ENCODE peak calls at places on chromosome 9, in eight cellular contexts. D is K562; H is kidney; J is CD4-positive, alpha-beta T cell; B is NB4; Z is body of pancreas; A is PC-3; X is cardiac fibroblast. I is an unnamed sample.

GRCh38 chr9:31908158-31908890 is 476.1 kb upstream of the ACO1 start:
- DNase-seq in B (no peak), X (no peak), D (no peak), Z (no peak), J (no peak), A (peak; percentile 68), H (no peak), I (no peak)

GRCh38 chr9:107491081-107492053 is 1.8 kb upstream of the KLF4 start:
- DNase-seq in X (no peak), J (no peak), D (no peak), B (no peak), H (peak; percentile 79), A (no peak), Z (peak; percentile 22), I (peak; percentile 36)

GRCh38 chr9:134378901-134379338 is 52.7 kb downstream of the RXRA start:
- DNase-seq in A (peak; percentile 79), H (no peak), D (no peak), B (no peak), Z (peak; percentile 56), X (peak; percentile 64), J (no peak), I (no peak)

GRCh38 chr9:129225815-129226214 is 47.8 kb upstream of the IER5L start:
- DNase-seq in J (peak; percentile 32), D (peak; percentile 60), X (peak; percentile 99), B (peak; percentile 85), H (peak; percentile 92), Z (peak; percentile 59), A (no peak), I (peak; percentile 23)

GRCh38 chr9:130309689-130310455 is 44.3 kb downstream of the HMCN2 start:
- DNase-seq in D (no peak), H (peak; percentile 33), X (no peak), B (no peak), A (no peak), Z (no peak), J (no peak), I (no peak)

GRCh38 chr9:84323777-84324317 is 16.7 kb downstream of the SLC28A3 start:
- DNase-seq in A (no peak), Z (peak; percentile 40), D (no peak), X (no peak), H (no peak), J (no peak), B (peak; percentile 59), I (no peak)

GRCh38 chr9:23658859-23659258 is 167.2 kb downstream of the ELAVL2 start:
- DNase-seq in B (no peak), A (no peak), J (no peak), Z (no peak), H (no peak), D (no peak), X (no peak), I (no peak)

GRCh38 chr9:30574355-30575151 is 1809.9 kb upstream of the ACO1 start:
- DNase-seq in A (no peak), J (no peak), Z (no peak), X (no peak), B (no peak), H (peak; percentile 57), D (no peak), I (no peak)

GRCh38 chr9:130315446-130316226 is 50.1 kb downstream of the HMCN2 start:
- DNase-seq in X (no peak), Z (no peak), D (no peak), J (no peak), A (no peak), B (no peak), H (no peak), I (no peak)

GRCh38 chr9:33175633-33176325 is 8.6 kb upstream of the B4GALT1 start:
- DNase-seq in X (no peak), A (no peak), J (no peak), B (no peak), D (no peak), Z (no peak), H (no peak), I (no peak)

GRCh38 chr9:116737137-116737546 is 50.0 kb downstream of the TRIM32 start:
- DNase-seq in D (peak; percentile 85), A (peak; percentile 78), H (peak; percentile 94), J (peak; percentile 40), B (peak; percentile 69), X (peak; percentile 78), Z (peak; percentile 82), I (peak; percentile 99)

GRCh38 chr9:99183616-99184015 is 38.1 kb downstream of the ALG2 start:
- DNase-seq in X (no peak), Z (no peak), H (no peak), J (no peak), A (no peak), D (no peak), B (no peak), I (no peak)

GRCh38 chr9:110969971-110970381 is 68.3 kb downstream of the LPAR1 start:
- DNase-seq in B (no peak), A (peak; percentile 82), D (no peak), H (no peak), X (peak; percentile 76), J (no peak), Z (no peak), I (no peak)

GRCh38 chr9:126956929-126957686 is 42.5 kb downstream of the RALGPS1 start:
- DNase-seq in Z (no peak), X (peak; percentile 40), H (no peak), J (no peak), D (peak; percentile 51), A (peak; percentile 57), B (no peak), I (no peak)

GRCh38 chr9:98455957-98456621 is 200.6 kb upstream of the TBC1D2 start:
- DNase-seq in B (no peak), D (no peak), Z (no peak), X (peak; percentile 56), J (no peak), A (no peak), H (no peak), I (no peak)

GRCh38 chr9:9392755-9393154 is 1220.0 kb downstream of the PTPRD start:
- DNase-seq in H (no peak), X (no peak), Z (no peak), B (no peak), A (no peak), D (no peak), J (no peak), I (no peak)

GRCh38 chr9:35432076-35432475 is 57.8 kb upstream of the RUSC2 start:
- DNase-seq in X (no peak), Z (no peak), D (no peak), J (no peak), H (no peak), B (no peak), A (peak; percentile 48), I (no peak)

GRCh38 chr9:68895741-68896478 is 118.0 kb downstream of the PRKACG start:
- DNase-seq in B (peak; percentile 4), D (no peak), Z (no peak), J (no peak), H (no peak), X (peak; percentile 47), A (no peak), I (no peak)

GRCh38 chr9:38126730-38127129 is 57.7 kb upstream of the SHB start:
- DNase-seq in A (peak; percentile 6), D (no peak), H (no peak), Z (no peak), X (no peak), B (no peak), J (no peak), I (no peak)

GRCh38 chr9:114938687-114939575 is 8.5 kb upstream of the TNFSF8 start:
- DNase-seq in A (no peak), J (no peak), H (no peak), D (no peak), X (peak; percentile 60), Z (peak; percentile 9), B (no peak), I (no peak)

GRCh38 chr9:3181049-3181953 is 337.4 kb upstream of the PUM3 start:
- DNase-seq in X (no peak), J (peak; percentile 9), Z (peak; percentile 64), A (peak; percentile 48), D (no peak), H (peak; percentile 71), B (peak; percentile 61), I (peak; percentile 66)

GRCh38 chr9:19009566-19009965 is 23.4 kb downstream of the SAXO1 start:
- DNase-seq in H (no peak), J (no peak), D (no peak), X (no peak), Z (no peak), B (no peak), A (no peak), I (no peak)
- TF ChIP-seq CTCF in H (no peak), J (no peak), D (no peak), X (no peak), Z (no peak), B (no peak), A (no peak), I (no peak)

GRCh38 chr9:503881-504852 is 289.5 kb downstream of the DOCK8 start:
- DNase-seq in Z (peak; percentile 85), X (peak; percentile 72), J (peak; percentile 70), H (peak; percentile 90), D (peak; percentile 85), B (peak; percentile 88), A (peak; percentile 76), I (peak; percentile 76)
- TF ChIP-seq CTCF in Z (peak; percentile 48), X (no peak), J (peak; percentile 41), H (peak; percentile 4), D (peak; percentile 24), B (peak; percentile 21), A (peak; percentile 32), I (no peak)

GRCh38 chr9:581673-582497 is 259.6 kb upstream of the DMRT1 start:
- DNase-seq in J (no peak), H (no peak), A (peak; percentile 15), D (peak; percentile 8), Z (peak; percentile 68), X (no peak), B (peak; percentile 69), I (peak; percentile 57)
- TF ChIP-seq CTCF in J (no peak), H (peak; percentile 28), A (peak; percentile 39), D (peak; percentile 43), Z (peak; percentile 63), X (no peak), B (peak; percentile 96), I (peak; percentile 43)

GRCh38 chr9:138098908-138099791 is 221.6 kb downstream of the CACNA1B start:
- DNase-seq in X (no peak), H (peak; percentile 29), J (no peak), A (no peak), Z (no peak), B (no peak), D (no peak), I (no peak)
- TF ChIP-seq CTCF in X (no peak), H (no peak), J (no peak), A (no peak), Z (no peak), B (no peak), D (no peak), I (no peak)

DNA sequence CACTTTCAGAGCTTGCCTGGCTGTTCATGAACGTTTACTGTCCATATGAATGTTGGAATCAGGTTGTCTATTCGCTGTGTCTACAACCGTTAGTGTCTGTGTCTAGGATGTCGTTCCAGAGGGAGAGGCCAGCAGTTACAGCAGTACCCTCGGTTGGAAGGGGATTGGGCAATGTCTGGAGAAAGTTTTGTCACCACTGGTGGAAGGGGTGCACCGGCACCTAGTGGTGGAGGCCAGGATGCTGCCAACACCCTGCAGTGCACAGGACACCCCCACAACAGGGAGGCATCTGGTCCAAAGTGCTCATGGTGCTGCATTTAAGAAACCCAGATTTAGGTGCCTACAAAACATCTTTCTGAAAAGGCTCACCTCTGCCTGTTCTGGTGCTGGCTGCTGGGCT is 220.7 kb downstream of the FANCC start:
- DNase-seq in H (peak; percentile 38), D (no peak), J (no peak), Z (no peak), B (peak; percentile 15), A (no peak), X (no peak), I (no peak)
- TF ChIP-seq CTCF in H (no peak), D (no peak), J (no peak), Z (no peak), B (no peak), A (no peak), X (no peak), I (no peak)